ENCODE peak calls at places on chromosomes 11 and 22, in five cellular contexts. Y is spleen, M is keratinocyte, U is mammary epithelial cell, A is DND-41. K is an unnamed sample.

GRCh38 chr11:43943357-43943930 is 1.0 kb downstream of the C11orf96 start:
- DNase-seq in Y (peak), M (no peak), U (no peak), A (no peak), K (no peak)

GRCh38 chr11:132910016-132910760 is 622.1 kb downstream of the OPCML start:
- DNase-seq in Y (no peak), M (no peak), U (no peak), A (no peak), K (no peak)

GRCh38 chr11:106409681-106410080 is 332.2 kb downstream of the AASDHPPT start:
- DNase-seq in Y (no peak), M (no peak), U (no peak), A (no peak), K (no peak)

GRCh38 chr11:64227405-64227956 is 1.4 kb downstream of the NUDT22 start:
- DNase-seq in Y (peak), M (no peak), U (peak), A (no peak), K (no peak)

GRCh38 chr11:45182902-45183301 is 36.5 kb downstream of the PRDM11 start:
- DNase-seq in Y (no peak), M (no peak), U (no peak), A (no peak), K (peak)

GRCh38 chr11:102523887-102524286 is 6.7 kb downstream of the MMP7 start:
- DNase-seq in Y (no peak), M (no peak), U (no peak), A (no peak), K (no peak)

GRCh38 chr11:36452231-36452630 is 57.8 kb downstream of the TRAF6 start:
- DNase-seq in Y (no peak), M (no peak), U (peak), A (peak), K (peak)

GRCh38 chr11:80309301-80309700 is 868.5 kb upstream of the TENM4 start:
- DNase-seq in Y (no peak), M (no peak), U (peak), A (no peak), K (no peak)

GRCh38 chr11:46234261-46234660 is 43.2 kb upstream of the CREB3L1 start:
- DNase-seq in Y (no peak), M (no peak), U (no peak), A (no peak), K (no peak)

GRCh38 chr11:134235399-134235798 is 10.9 kb downstream of the VPS26B start:
- DNase-seq in Y (no peak), M (no peak), U (no peak), A (no peak), K (no peak)

GRCh38 chr11:8610532-8611116 is 16.6 kb upstream of the STK33 start:
- DNase-seq in Y (no peak), M (no peak), U (no peak), A (peak), K (peak)

GRCh38 chr11:34644669-34645406 is 23.9 kb downstream of the EHF start:
- DNase-seq in Y (no peak), M (no peak), U (peak), A (no peak), K (no peak)

GRCh38 chr11:62241095-62241494 is 944 bp upstream of the SCGB1D2 start:
- DNase-seq in Y (no peak), M (no peak), U (no peak), A (no peak), K (no peak)

GRCh38 chr22:43136255-43136654 is 6.9 kb downstream of the MCAT start:
- DNase-seq in Y (peak), M (no peak), U (no peak), A (peak), K (peak)

GRCh38 chr22:43230983-43231723 is 44.2 kb upstream of the TTLL12 start:
- DNase-seq in Y (peak), M (peak), U (peak), A (peak), K (peak)

GRCh38 chr11:10326080-10326964 is 21.4 kb downstream of the ADM start:
- DNase-seq in Y (no peak), M (no peak), U (no peak), A (no peak), K (no peak)

GRCh38 chr11:65934014-65934413 is 11.3 kb upstream of the TSGA10IP start:
- DNase-seq in Y (no peak), M (no peak), U (no peak), A (no peak), K (no peak)

GRCh38 chr11:74325649-74326645 is 14.5 kb upstream of the P4HA3 start:
- DNase-seq in Y (no peak), M (no peak), U (no peak), A (no peak), K (no peak)

GRCh38 chr22:29315286-29316195 is at the start of gene RASL10A:
- DNase-seq in Y (peak), M (no peak), U (peak), A (peak), K (no peak)

GRCh38 chr11:57341250-57341808 is 3.2 kb downstream of the P2RX3 start:
- DNase-seq in Y (peak), M (no peak), U (no peak), A (no peak), K (no peak)

GRCh38 chr11:73729594-73730206 is 31.2 kb downstream of the RAB6A start:
- DNase-seq in Y (no peak), M (no peak), U (no peak), A (no peak), K (no peak)

GRCh38 chr11:112582366-112582765 is 321.7 kb upstream of the PLET1 start:
- DNase-seq in Y (no peak), M (no peak), U (no peak), A (no peak), K (no peak)

GRCh38 chr11:61120099-61120864 is 18.0 kb downstream of the CD5 start:
- DNase-seq in Y (no peak), M (no peak), U (no peak), A (no peak), K (no peak)

GRCh38 chr11:120648706-120649250 is 137.2 kb downstream of the GRIK4 start:
- DNase-seq in Y (peak), M (no peak), U (no peak), A (no peak), K (no peak)

GRCh38 chr22:35622132-35622913 is 5.2 kb upstream of the MB start:
- DNase-seq in Y (no peak), M (no peak), U (no peak), A (no peak), K (no peak)

GRCh38 chr11:41660585-41660984 is 201.1 kb upstream of the LRRC4C start:
- DNase-seq in Y (no peak), M (no peak), U (no peak), A (no peak), K (no peak)

GRCh38 chr11:125802387-125802786 is 14.5 kb downstream of the PATE3 start:
- DNase-seq in Y (no peak), M (no peak), U (no peak), A (no peak), K (no peak)
- H3K27ac ChIP-seq in Y (no peak), M (no peak), U (no peak), A (no peak), K (no peak)

GRCh38 chr22:26553056-26553752 is 36.7 kb downstream of the TPST2 start:
- DNase-seq in Y (no peak), M (peak), U (peak), A (no peak), K (no peak)
- H3K27ac ChIP-seq in Y (no peak), M (peak), U (peak), A (no peak), K (no peak)

GRCh38 chr11:6609502-6610015 is 2.5 kb downstream of the TAF10 start:
- DNase-seq in Y (no peak), M (no peak), U (no peak), A (no peak), K (no peak)
- H3K27ac ChIP-seq in Y (peak), M (no peak), U (no peak), A (no peak), K (no peak)

GRCh38 chr22:46430961-46431838 is 95.7 kb downstream of the TRMU start:
- DNase-seq in Y (no peak), M (no peak), U (no peak), A (no peak), K (no peak)

GRCh38 chr22:46429327-46429853 is 93.9 kb downstream of the TRMU start:
- DNase-seq in Y (no peak), M (no peak), U (no peak), A (no peak), K (no peak)

GRCh38 chr22:46428602-46429326 is 93.2 kb downstream of the TRMU start:
- DNase-seq in Y (no peak), M (no peak), U (no peak), A (no peak), K (no peak)

GRCh38 chr22:46433318-46433717 is 97.8 kb downstream of the TRMU start:
- DNase-seq in Y (peak), M (no peak), U (no peak), A (no peak), K (no peak)

DNA sequence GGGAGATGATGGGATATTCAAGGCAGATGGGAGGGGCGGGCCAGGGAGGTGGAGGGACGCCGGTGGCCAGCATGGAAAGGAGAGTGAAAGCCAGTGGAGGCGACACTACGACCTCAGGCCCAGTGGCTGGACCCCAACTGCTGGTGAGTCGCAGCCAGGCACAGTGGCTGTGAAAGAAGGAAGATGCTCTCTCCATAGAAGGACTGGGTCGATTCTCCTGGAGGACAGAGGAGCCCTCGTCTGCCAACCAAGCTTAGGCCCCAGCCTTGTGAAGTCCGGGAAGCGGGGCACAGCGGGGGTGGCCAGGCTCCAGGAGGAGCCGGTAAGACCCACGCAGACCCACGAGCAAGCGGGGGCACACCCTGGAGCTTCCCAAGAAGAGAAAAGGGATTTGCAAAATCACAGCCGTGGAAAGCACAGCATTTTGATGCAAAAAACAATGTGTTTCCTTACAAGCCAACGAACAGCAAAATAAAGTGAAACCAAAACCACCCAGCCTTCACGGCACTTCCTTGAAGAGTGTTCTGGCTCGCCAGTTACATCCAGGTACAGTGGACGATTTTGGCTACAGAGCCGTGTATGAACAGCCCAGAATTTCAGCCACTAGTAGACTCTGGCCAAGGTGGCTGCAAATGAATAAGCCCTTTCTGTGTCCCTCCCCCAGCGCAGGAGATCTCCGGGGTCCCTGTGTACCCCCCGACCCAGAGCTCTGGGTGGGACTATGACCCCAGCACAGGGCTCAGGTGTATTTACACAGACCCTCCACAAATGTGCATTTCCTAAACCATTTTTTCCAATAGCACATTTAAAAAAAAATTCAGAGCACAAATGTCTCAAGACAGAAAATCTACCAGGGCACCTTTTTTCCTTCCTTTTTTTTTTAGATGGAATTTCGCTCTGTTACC is 96.9 kb downstream of the TRMU start:
- DNase-seq in Y (no peak), M (no peak), U (no peak), A (peak), K (peak)
- H3K27ac ChIP-seq in Y (peak), M (no peak), U (no peak), A (peak), K (peak)

DNA sequence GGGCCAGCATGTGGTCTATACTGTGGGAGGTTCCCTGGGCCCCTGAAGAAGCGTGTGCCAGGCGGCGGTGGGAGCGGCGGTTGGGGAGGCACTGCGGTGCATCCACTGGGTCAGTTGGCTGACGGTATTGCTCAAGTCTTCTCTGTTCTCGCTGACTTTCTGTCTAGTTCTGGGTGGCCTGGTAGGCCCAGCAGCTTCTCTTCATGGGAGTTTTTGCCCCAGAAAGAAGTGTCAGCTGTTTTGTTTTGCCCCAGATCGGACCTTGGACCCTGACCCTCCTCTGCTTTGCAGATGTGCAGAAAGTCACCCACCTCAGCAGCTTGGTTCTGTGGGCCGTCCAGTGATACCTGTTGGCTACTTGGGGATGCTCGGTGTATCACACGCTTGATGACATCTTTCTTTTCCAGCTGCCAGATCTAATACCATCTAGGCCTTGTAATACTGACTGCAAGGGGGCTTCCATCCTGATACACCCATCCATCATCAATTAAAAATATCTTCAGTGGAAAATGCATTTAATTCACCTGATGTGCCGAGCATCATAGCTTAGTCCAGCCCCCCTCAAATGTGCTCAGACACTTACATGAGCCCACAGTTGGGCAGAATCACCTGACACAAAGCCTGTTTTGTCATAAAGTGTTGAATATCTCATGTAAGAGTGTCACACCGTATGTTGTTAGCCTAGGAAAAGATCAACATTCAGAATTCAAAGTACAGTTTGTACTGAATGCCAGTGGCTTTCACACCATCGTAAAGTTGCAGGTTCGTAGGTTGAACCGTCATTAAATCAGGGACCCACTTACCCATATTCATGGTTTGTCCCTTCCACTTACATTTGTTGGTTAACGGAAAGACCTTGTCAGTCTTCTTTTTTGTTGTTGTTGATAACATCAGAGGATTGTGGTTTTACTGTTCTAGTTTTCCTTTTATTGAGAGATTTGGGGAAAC is 13.9 kb downstream of the ZBED4 start:
- DNase-seq in Y (peak), M (no peak), U (no peak), A (no peak), K (no peak)
- H3K27ac ChIP-seq in Y (no peak), M (no peak), U (no peak), A (peak), K (no peak)

GRCh38 chr11:12066056-12066798 is 44.2 kb upstream of the MICAL2 start:
- DNase-seq in Y (no peak), M (peak), U (peak), A (no peak), K (no peak)
- H3K27ac ChIP-seq in Y (no peak), M (peak), U (peak), A (no peak), K (no peak)